ENCODE peak calls at places on chromosome 10, in ten cellular contexts. F, C, O, S, M, I, J, N, B and E are unnamed samples.

GRCh38 chr10:98294270-98294627 is 26.3 kb upstream of the LOXL4 start:
- DNase-seq in S (no peak), C (no peak), M (no peak), I (no peak), J (no peak), B (no peak), O (no peak), F (no peak), N (no peak), E (no peak)

GRCh38 chr10:18319628-18320027 is 179.4 kb downstream of the CACNB2 start:
- DNase-seq in M (no peak), B (no peak), I (no peak), F (no peak), C (no peak), J (no peak), N (no peak), O (no peak), S (no peak), E (no peak)

GRCh38 chr10:21194510-21194993 is 297.4 kb upstream of the NEBL start:
- DNase-seq in S (peak), M (peak), N (peak), J (no peak), B (no peak), O (peak), C (no peak), F (peak), I (no peak), E (no peak)

GRCh38 chr10:35379226-35380137 is 43.2 kb downstream of the CCNY start:
- DNase-seq in J (no peak), N (no peak), M (peak), O (no peak), B (no peak), F (peak), I (no peak), C (peak), S (peak), E (no peak)

GRCh38 chr10:72800000-72800740 is 93.4 kb upstream of the OIT3 start:
- DNase-seq in J (no peak), S (no peak), M (no peak), F (no peak), O (no peak), B (peak), N (no peak), C (no peak), I (no peak), E (no peak)

GRCh38 chr10:3902054-3902808 is 117.2 kb upstream of the KLF6 start:
- DNase-seq in B (no peak), F (peak), C (peak), M (peak), J (no peak), I (no peak), S (no peak), N (no peak), O (no peak), E (no peak)

GRCh38 chr10:103648951-103649532 is 155.5 kb downstream of the NEURL1 start:
- DNase-seq in N (no peak), M (peak), C (no peak), F (no peak), O (no peak), J (no peak), B (peak), S (peak), I (peak), E (no peak)

GRCh38 chr10:31582365-31583052 is 263.5 kb downstream of the ZEB1 start:
- DNase-seq in S (no peak), N (no peak), O (peak), M (peak), C (no peak), B (no peak), J (no peak), F (no peak), I (no peak), E (no peak)

GRCh38 chr10:94274142-94274787 is 88.5 kb downstream of the NOC3L start:
- DNase-seq in F (no peak), O (no peak), S (peak), N (peak), C (no peak), M (peak), I (peak), J (no peak), B (no peak), E (no peak)

DNA sequence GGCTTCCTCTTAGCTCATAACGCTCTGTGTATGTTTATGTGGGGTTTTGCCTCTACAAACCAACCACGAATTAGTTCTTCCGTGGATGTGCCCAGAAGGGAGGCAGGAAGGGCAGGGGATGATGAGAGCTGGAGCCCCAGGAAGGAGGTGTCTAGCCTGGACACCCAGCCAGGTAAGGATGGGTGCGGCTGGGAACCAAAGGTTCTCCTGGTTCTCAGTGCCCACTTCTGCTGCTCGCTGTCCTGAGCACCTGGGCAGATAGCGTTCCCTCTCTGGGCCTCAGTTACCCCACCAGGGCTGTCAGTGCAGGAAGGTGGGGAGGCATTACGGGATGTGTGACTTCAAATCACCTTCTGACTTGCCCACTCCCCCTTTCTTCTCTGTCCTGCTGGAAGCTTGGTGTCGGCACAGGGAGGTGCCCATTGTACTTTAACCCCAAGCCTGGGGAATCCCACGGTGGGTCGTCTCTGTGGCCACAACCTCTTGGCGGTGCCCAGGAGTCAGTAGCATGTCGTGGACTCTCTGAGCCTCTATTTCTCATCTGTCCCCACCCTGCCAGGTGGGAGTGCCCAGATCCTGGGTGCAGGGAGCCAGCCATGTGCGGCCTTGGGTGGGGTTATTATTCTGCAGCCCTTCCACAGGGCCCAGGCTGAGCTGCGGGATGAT is 18.7 kb upstream of the PCBD1 start:
- DNase-seq in F (no peak), N (no peak), J (peak), M (no peak), B (no peak), O (no peak), C (no peak), S (no peak), I (no peak), E (no peak)
- TF ChIP-seq CTCF in F (no peak), N (no peak), J (no peak), M (no peak), B (no peak), O (no peak), C (no peak), S (no peak), I (no peak), E (no peak)

GRCh38 chr10:6647811-6648526 is 67.9 kb upstream of the PRKCQ start:
- DNase-seq in N (no peak), M (no peak), C (peak), O (peak), I (no peak), F (peak), S (no peak), B (no peak), J (peak), E (no peak)
- TF ChIP-seq CTCF in N (no peak), M (peak), C (peak), O (peak), I (peak), F (peak), S (peak), B (peak), J (peak), E (peak)

DNA sequence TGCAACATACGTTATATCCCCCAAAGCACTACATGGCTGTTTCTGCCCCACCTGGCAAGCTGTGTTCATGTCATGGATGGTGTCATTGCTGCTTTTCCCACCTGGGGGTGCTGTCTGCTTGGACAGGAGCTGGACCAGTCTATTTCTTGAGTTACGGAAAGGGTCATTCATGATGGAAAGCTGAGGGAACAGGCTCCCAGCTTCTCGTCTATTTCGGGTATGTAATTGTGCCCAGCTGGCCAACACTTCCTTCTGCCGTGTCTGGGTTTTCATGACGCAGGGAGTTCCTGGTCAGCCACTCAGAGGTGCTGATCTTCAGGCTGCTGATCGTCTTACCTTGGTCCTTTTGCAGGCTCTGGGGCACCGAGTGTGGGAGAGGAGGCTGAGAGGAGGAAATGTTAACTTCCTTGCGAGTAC is 8.6 kb downstream of the BTBD16 start:
- DNase-seq in J (no peak), F (peak), I (no peak), M (peak), C (no peak), B (no peak), N (no peak), O (peak), S (peak), E (no peak)
- TF ChIP-seq CTCF in J (no peak), F (peak), I (peak), M (peak), C (peak), B (peak), N (no peak), O (peak), S (peak), E (peak)

GRCh38 chr10:46073564-46073963 is 27.5 kb upstream of the MSMB start:
- DNase-seq in N (no peak), S (no peak), O (no peak), C (no peak), I (no peak), B (no peak), J (no peak), M (no peak), F (no peak), E (no peak)
- TF ChIP-seq CTCF in N (no peak), S (no peak), O (no peak), C (no peak), I (no peak), B (no peak), J (no peak), M (no peak), F (no peak), E (no peak)

GRCh38 chr10:118595598-118596425 is at the start of gene PRLHR:
- DNase-seq in B (no peak), S (no peak), I (no peak), M (no peak), C (no peak), O (no peak), J (peak), N (no peak), F (no peak), E (peak)

GRCh38 chr10:118595064-118595420 is 406 bp downstream of the PRLHR start:
- DNase-seq in M (no peak), B (no peak), O (no peak), J (no peak), I (no peak), N (no peak), C (no peak), S (no peak), F (no peak), E (no peak)

GRCh38 chr10:118596426-118597124 is 1.1 kb upstream of the PRLHR start:
- DNase-seq in S (no peak), O (no peak), B (no peak), N (no peak), C (no peak), J (no peak), I (no peak), M (no peak), F (no peak), E (no peak)

GRCh38 chr10:118592675-118593330 is 2.6 kb downstream of the PRLHR start:
- DNase-seq in F (no peak), B (no peak), O (no peak), J (no peak), C (no peak), S (no peak), N (no peak), M (no peak), I (no peak), E (no peak)

GRCh38 chr10:118594392-118595063 is 920 bp downstream of the PRLHR start:
- DNase-seq in J (peak), I (peak), M (peak), S (peak), F (peak), B (no peak), C (no peak), O (no peak), N (no peak), E (no peak)
- TF ChIP-seq CTCF in J (no peak), I (peak), M (peak), S (peak), F (peak), B (peak), C (no peak), O (no peak), N (no peak), E (no peak)

GRCh38 chr10:28370107-28370835 is 67.4 kb upstream of the MPP7 start:
- DNase-seq in O (no peak), C (no peak), I (no peak), J (no peak), S (no peak), M (no peak), N (no peak), B (no peak), F (no peak), E (no peak)
- TF ChIP-seq CTCF in O (no peak), C (no peak), I (no peak), J (no peak), S (no peak), M (no peak), N (no peak), B (no peak), F (no peak), E (no peak)

GRCh38 chr10:76732306-76732705 is 905.3 kb downstream of the KCNMA1 start:
- DNase-seq in M (no peak), I (no peak), C (no peak), S (no peak), N (no peak), O (no peak), B (no peak), F (no peak), J (no peak), E (no peak)
- TF ChIP-seq CTCF in M (no peak), I (no peak), C (no peak), S (no peak), N (no peak), O (no peak), B (no peak), F (no peak), J (no peak), E (no peak)

GRCh38 chr10:115744089-115744488 is 528.9 kb downstream of the GFRA1 start:
- DNase-seq in S (no peak), O (no peak), B (no peak), C (no peak), N (no peak), J (no peak), I (no peak), M (no peak), F (no peak), E (no peak)

GRCh38 chr10:115745943-115746342 is 527.1 kb downstream of the GFRA1 start:
- DNase-seq in B (no peak), J (no peak), M (no peak), F (no peak), I (no peak), N (no peak), C (no peak), S (no peak), O (no peak), E (no peak)

GRCh38 chr10:115747811-115748210 is 525.2 kb downstream of the GFRA1 start:
- DNase-seq in F (no peak), J (no peak), N (no peak), C (no peak), B (no peak), M (no peak), O (no peak), I (no peak), S (no peak), E (no peak)
- TF ChIP-seq CTCF in F (no peak), J (no peak), N (no peak), C (no peak), B (no peak), M (no peak), O (no peak), I (no peak), S (no peak), E (no peak)

DNA sequence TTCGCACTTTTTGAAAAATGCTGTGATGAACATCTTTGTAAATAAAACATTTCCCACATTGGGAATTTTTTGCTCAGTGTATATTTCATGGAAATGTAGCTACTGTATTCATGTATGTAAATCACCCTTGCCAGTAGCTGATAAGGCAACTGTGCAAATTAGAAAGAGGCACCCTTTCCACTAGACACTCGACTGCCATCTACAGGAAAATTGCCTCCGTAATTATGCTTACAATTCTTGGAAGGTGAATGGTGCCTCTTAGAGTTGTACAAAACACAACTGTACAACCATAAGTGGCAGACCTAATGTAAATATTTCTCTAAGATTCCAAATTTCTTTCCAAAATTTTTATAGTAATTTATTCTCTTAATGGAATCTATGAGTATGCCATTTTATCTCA is 491.7 kb downstream of the CCSER2 start:
- DNase-seq in M (no peak), J (no peak), C (no peak), N (no peak), I (no peak), B (no peak), O (no peak), S (no peak), F (peak), E (no peak)
- TF ChIP-seq CTCF in M (peak), J (no peak), C (peak), N (no peak), I (no peak), B (no peak), O (peak), S (no peak), F (peak), E (peak)